ENCODE peak calls at places on chromosomes 5 and 9, in nine cellular contexts. F is HS-5; G is glutamatergic neuron; U is dorsolateral prefrontal cortex; E is activated naive CD4-positive, alpha-beta T cell treated with anti-CD3 and anti-CD28 coated beads, Interleukin-2, amount 10 ng/mL, durations not matched to agents 7 days and 5 days; H is stimulated activated CD4-positive, alpha-beta T cell treated with anti-CD3 and anti-CD28 coated beads, Interleukin-4, amount 100 ng/mL, for 4 hours; X is activated T-cell treated with anti-CD3 and anti-CD28 coated beads, Interleukin-2, amount 50 U/mL, for 4 hours; Q is HFF-Myc; R is epithelial cell of prostate. I is an unnamed sample.

GRCh38 chr9:129183495-129184308 is 5.6 kb upstream of the IER5L start:
- DNase-seq in F (no peak), G (no peak), U (no peak), E (no peak), H (no peak), X (no peak), Q (no peak), R (no peak), I (no peak)

GRCh38 chr9:122382901-122383850 is 12.4 kb downstream of the PTGS1 start:
- DNase-seq in F (no peak), G (no peak), U (no peak), E (no peak), H (no peak), X (no peak), Q (no peak), R (no peak), I (no peak)

GRCh38 chr5:94316916-94317838 is 301.2 kb downstream of the KIAA0825 start:
- DNase-seq in F (no peak), G (no peak), U (no peak), E (no peak), H (no peak), X (no peak), Q (no peak), R (no peak), I (no peak)

GRCh38 chr9:126528967-126529366 is 84.8 kb upstream of the LMX1B start:
- DNase-seq in F (no peak), G (no peak), U (no peak), E (no peak), H (no peak), X (no peak), Q (no peak), R (no peak), I (no peak)

GRCh38 chr9:21323091-21323490 is 12.1 kb downstream of the KLHL9 start:
- DNase-seq in F (no peak), G (no peak), U (no peak), E (no peak), H (no peak), X (no peak), Q (no peak), R (no peak), I (no peak)

GRCh38 chr9:84139296-84140100 is 158.9 kb downstream of the RMI1 start:
- DNase-seq in F (no peak), G (no peak), U (no peak), E (no peak), H (no peak), X (no peak), Q (peak; percentile 42), R (no peak), I (no peak)

GRCh38 chr9:132946624-132947295 is 2.3 kb upstream of the TSC1 start:
- DNase-seq in F (no peak), G (no peak), U (no peak), E (no peak), H (no peak), X (no peak), Q (no peak), R (no peak), I (no peak)

GRCh38 chr9:32551491-32552049 is 557 bp upstream of the SMIM27 start:
- DNase-seq in F (peak; percentile 13), G (peak; percentile 30), U (no peak), E (peak; percentile 57), H (peak; percentile 50), X (peak; percentile 22), Q (no peak), R (no peak), I (peak; percentile 13)

GRCh38 chr5:43432486-43433365 is 20.5 kb upstream of the CCL28 start:
- DNase-seq in F (no peak), G (no peak), U (no peak), E (no peak), H (no peak), X (no peak), Q (no peak), R (peak; percentile 56), I (no peak)